ENCODE peak calls at places on chromosomes 16 and 17, in six cellular contexts. A is cardiac septum, P is transverse colon, J is AG10803, E is iris pigment epithelial cell, G is fibroblast of mammary gland. S is an unnamed sample.

GRCh38 chr17:54307326-54307725 is 484.6 kb downstream of the KIF2B start:
- DNase-seq in A (no peak), P (no peak), J (no peak), E (no peak), G (peak; percentile 25), S (no peak)

GRCh38 chr17:27888945-27889344 is 4.2 kb downstream of the LYRM9 start:
- DNase-seq in A (no peak), P (no peak), J (peak; percentile 10), E (peak; percentile 35), G (no peak), S (no peak)

GRCh38 chr17:4477286-4477791 is 21.3 kb upstream of the SPNS2 start:
- DNase-seq in A (no peak), P (no peak), J (no peak), E (peak; percentile 9), G (no peak), S (no peak)

GRCh38 chr17:19380551-19381284 is 2.4 kb downstream of the MAPK7 start:
- DNase-seq in A (peak; percentile 59), P (no peak), J (no peak), E (no peak), G (no peak), S (no peak)

GRCh38 chr16:84647830-84648594 is at the start of gene KLHL36:
- DNase-seq in A (peak; percentile 88), P (peak; percentile 63), J (peak; percentile 25), E (peak; percentile 18), G (no peak), S (no peak)

GRCh38 chr17:17876959-17877547 is 40.3 kb upstream of the SREBF1 start:
- DNase-seq in A (no peak), P (no peak), J (peak; percentile 52), E (peak; percentile 40), G (peak; percentile 47), S (no peak)

GRCh38 chr17:62750502-62751349 is 57.4 kb downstream of the MARCHF10 start:
- DNase-seq in A (no peak), P (no peak), J (no peak), E (no peak), G (no peak), S (no peak)

GRCh38 chr17:19626079-19626478 is 22.5 kb upstream of the ALDH3A2 start:
- DNase-seq in A (no peak), P (no peak), J (no peak), E (no peak), G (no peak), S (no peak)

GRCh38 chr17:64418506-64419339 is 28.1 kb upstream of the PECAM1 start:
- DNase-seq in A (no peak), P (no peak), J (peak; percentile 65), E (peak; percentile 61), G (peak; percentile 88), S (no peak)

GRCh38 chr16:12501727-12502457 is 301.8 kb downstream of the CPPED1 start:
- DNase-seq in A (no peak), P (no peak), J (no peak), E (no peak), G (no peak), S (no peak)

GRCh38 chr16:30356401-30357084 is 1.4 kb upstream of the CD2BP2 start:
- DNase-seq in A (no peak), P (peak; percentile 42), J (peak; percentile 13), E (no peak), G (no peak), S (no peak)

GRCh38 chr16:17947165-17947564 is 389.4 kb downstream of the NPIPA8 start:
- DNase-seq in A (no peak), P (no peak), J (no peak), E (no peak), G (no peak), S (no peak)

GRCh38 chr16:22018559-22018958 is 10.6 kb downstream of the MOSMO start:
- DNase-seq in A (no peak), P (no peak), J (no peak), E (peak; percentile 87), G (peak; percentile 60), S (no peak)

GRCh38 chr16:27436065-27436464 is 34.1 kb downstream of the IL21R start:
- DNase-seq in A (no peak), P (no peak), J (no peak), E (no peak), G (no peak), S (peak; percentile 23)

GRCh38 chr17:34584805-34585416 is 5.5 kb downstream of the TMEM132E start:
- DNase-seq in A (no peak), P (no peak), J (peak; percentile 13), E (peak; percentile 42), G (peak; percentile 11), S (no peak)

S was measured in RWPE2.